ENCODE peak calls at places on chromosomes 11 and 22, in nine cellular contexts. P is H54, T is sigmoid colon, F is thyroid gland, C is A549, M is Peyer's patch, J is body of pancreas, L is right lobe of liver, U is uterus. V is an unnamed sample.

GRCh38 chr22:44567846-44568493 is 69.9 kb upstream of the RTL6 start:
- DNase-seq in T (peak; percentile 68), P (no peak), U (no peak), C (peak; percentile 46), F (peak; percentile 49), M (no peak), L (no peak), J (peak; percentile 50), V (peak; percentile 10)

GRCh38 chr22:39731881-39732555 is 161.5 kb downstream of the CACNA1I start:
- DNase-seq in M (no peak), P (no peak), T (no peak), L (no peak), F (no peak), C (no peak), J (no peak), U (no peak), V (no peak)

GRCh38 chr11:68035266-68035876 is 3.5 kb upstream of the TCIRG1 start:
- DNase-seq in J (no peak), L (no peak), C (no peak), F (no peak), T (no peak), M (no peak), U (no peak), P (no peak), V (no peak)

GRCh38 chr11:92380882-92381281 is 156.3 kb downstream of the FAT3 start:
- DNase-seq in U (no peak), C (no peak), J (no peak), M (no peak), T (no peak), F (no peak), L (no peak), P (no peak), V (no peak)

GRCh38 chr22:26428515-26429457 is at the start of gene ASPHD2:
- DNase-seq in J (peak; percentile 57), U (peak; percentile 43), F (peak; percentile 69), T (peak; percentile 73), P (peak; percentile 61), M (peak; percentile 71), L (peak; percentile 49), C (peak; percentile 11), V (peak; percentile 61)

GRCh38 chr11:123601737-123602136 is 52.7 kb downstream of the SCN3B start:
- DNase-seq in F (no peak), T (no peak), U (no peak), C (no peak), P (no peak), L (no peak), J (no peak), M (no peak), V (no peak)

GRCh38 chr22:50548046-50548912 is 2.6 kb downstream of the KLHDC7B start:
- DNase-seq in T (no peak), M (peak; percentile 77), F (peak; percentile 39), L (peak; percentile 67), C (no peak), J (peak; percentile 39), P (no peak), U (no peak), V (no peak)

GRCh38 chr11:5753943-5754342 is at the start of gene OR52N4:
- DNase-seq in C (no peak), T (no peak), P (no peak), F (no peak), U (no peak), M (no peak), J (no peak), L (no peak), V (no peak)

GRCh38 chr11:109037856-109038780 is 373.2 kb downstream of the DDX10 start:
- DNase-seq in J (no peak), U (no peak), M (no peak), F (no peak), C (no peak), T (no peak), P (no peak), L (no peak), V (no peak)

GRCh38 chr22:47591016-47591415 is 828.6 kb downstream of the TBC1D22A start:
- DNase-seq in L (no peak), T (peak; percentile 34), M (no peak), U (no peak), F (no peak), J (no peak), C (no peak), P (no peak), V (no peak)

GRCh38 chr22:47593911-47594311 is 831.5 kb downstream of the TBC1D22A start:
- DNase-seq in L (no peak), T (peak; percentile 45), F (no peak), M (no peak), P (no peak), C (no peak), J (no peak), U (no peak), V (no peak)

GRCh38 chr22:47591709-47592108 is 829.3 kb downstream of the TBC1D22A start:
- DNase-seq in P (no peak), U (no peak), L (no peak), J (no peak), M (no peak), T (peak; percentile 24), C (no peak), F (no peak), V (no peak)

GRCh38 chr22:47593291-47593690 is 830.8 kb downstream of the TBC1D22A start:
- DNase-seq in M (no peak), J (no peak), U (no peak), C (no peak), F (no peak), L (no peak), T (peak; percentile 44), P (no peak), V (no peak)

DNA sequence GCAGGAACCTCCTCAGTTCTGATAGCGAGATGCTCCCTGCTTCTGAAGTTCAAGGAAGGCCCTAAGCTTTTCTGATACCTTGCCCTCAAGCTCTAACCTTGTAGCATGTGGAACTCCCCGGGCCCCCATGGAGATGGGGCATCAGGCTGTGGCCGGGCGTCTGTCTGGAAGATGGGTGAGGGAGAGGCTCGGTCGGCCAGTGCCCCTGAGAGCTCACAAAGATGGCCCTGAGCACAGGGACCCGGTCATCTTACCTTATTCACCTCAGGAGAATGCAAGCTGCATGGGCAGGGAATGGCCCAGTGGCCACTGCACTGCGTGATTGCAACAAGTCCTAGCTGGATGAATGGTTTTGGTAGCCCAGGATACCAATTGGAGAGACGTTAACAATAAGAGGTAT is 830.3 kb downstream of the TBC1D22A start:
- DNase-seq in T (peak; percentile 39), L (no peak), F (no peak), C (no peak), P (no peak), M (no peak), U (no peak), J (no peak), V (no peak)
- TF ChIP-seq POLR2A in T (no peak), L (no peak), F (no peak), C (no peak), P (no peak), M (no peak), U (no peak), J (no peak), V (no peak)

DNA sequence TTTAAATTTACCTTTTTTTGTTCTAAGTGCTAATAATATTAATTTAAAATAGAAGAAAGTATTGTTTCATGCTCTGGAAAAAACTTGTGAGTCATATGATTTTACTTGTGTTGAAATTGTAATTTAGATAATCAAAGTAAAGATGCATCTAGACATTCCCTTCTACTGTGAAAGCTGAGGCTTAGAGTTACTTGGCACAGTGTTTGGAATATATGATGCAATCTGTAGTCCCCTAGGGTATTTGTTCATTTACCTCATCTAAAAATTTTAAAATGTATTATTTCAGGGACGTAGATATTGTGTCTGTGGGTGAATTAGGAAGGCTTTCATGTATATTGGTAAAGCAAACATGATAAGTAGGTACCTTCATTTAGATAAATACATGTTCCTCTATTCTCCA is 793.5 kb upstream of the CNTN5 start:
- DNase-seq in U (no peak), C (no peak), T (no peak), L (no peak), P (no peak), M (no peak), J (no peak), F (no peak), V (no peak)
- TF ChIP-seq POLR2A in U (no peak), C (no peak), T (no peak), L (no peak), P (no peak), M (no peak), J (no peak), F (no peak), V (no peak)

GRCh38 chr22:47435204-47435487 is 672.7 kb downstream of the TBC1D22A start:
- DNase-seq in C (no peak), F (no peak), P (no peak), U (no peak), L (no peak), J (no peak), M (no peak), T (no peak), V (no peak)

GRCh38 chr22:47435826-47436225 is 673.4 kb downstream of the TBC1D22A start:
- DNase-seq in L (no peak), F (no peak), C (no peak), P (no peak), M (no peak), J (no peak), U (no peak), T (no peak), V (no peak)

GRCh38 chr22:47433627-47434026 is 671.2 kb downstream of the TBC1D22A start:
- DNase-seq in P (no peak), U (no peak), J (no peak), F (no peak), L (no peak), M (no peak), C (no peak), T (no peak), V (no peak)

GRCh38 chr22:47434336-47435203 is 672.1 kb downstream of the TBC1D22A start:
- DNase-seq in J (no peak), F (no peak), P (no peak), L (no peak), C (no peak), U (no peak), T (peak; percentile 25), M (no peak), V (no peak)

GRCh38 chr22:47432683-47433082 is 670.2 kb downstream of the TBC1D22A start:
- DNase-seq in L (no peak), P (no peak), U (no peak), M (no peak), J (no peak), C (no peak), T (no peak), F (no peak), V (no peak)
- TF ChIP-seq POLR2A in L (no peak), P (no peak), U (no peak), M (no peak), J (no peak), C (no peak), T (no peak), F (no peak), V (no peak)

DNA sequence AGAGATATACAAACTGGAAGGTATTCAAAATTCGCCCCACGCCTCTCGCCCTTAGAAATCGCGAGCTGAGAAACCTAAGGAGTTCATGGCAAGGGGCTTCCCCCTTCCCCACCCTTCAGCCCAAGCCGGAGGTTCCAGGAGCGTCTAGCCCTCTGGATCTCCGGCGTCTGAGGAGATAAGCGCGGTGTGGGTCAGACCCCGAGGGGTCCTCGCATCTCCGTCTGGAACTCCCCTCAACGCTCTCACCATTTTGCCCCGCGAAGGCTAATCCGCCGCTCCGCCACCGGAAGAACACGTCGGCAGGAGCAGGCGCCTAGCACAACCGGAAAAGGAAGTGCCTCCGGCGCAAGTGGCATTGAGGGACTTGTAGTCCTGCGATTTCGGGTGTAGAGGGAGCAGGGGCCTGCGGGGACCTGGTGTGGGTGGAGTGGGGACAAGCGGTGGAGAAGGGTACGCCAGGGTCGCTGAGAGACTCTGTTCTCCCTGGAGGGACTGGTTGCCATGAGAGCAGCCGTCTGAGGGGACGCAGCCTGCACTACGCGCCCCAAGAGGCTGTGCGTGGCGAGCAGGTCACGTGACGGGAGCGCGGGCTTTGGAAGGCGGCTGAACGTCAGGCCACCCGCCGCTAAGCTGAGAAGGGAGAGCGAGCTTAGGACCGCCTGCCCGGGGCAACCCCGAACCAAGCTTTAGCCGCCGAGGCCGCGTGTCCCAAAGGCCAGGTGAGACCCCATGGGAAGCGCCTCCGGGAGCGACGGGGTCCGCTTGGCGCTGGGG is at the start of the genes FEN1 and TMEM258:
- DNase-seq in J (peak; percentile 88), M (peak; percentile 90), U (peak; percentile 86), L (peak; percentile 91), F (peak; percentile 90), P (peak; percentile 84), C (peak; percentile 95), T (peak; percentile 94), V (peak; percentile 88)
- TF ChIP-seq POLR2A in J (peak; percentile 86), M (peak; percentile 43), U (no peak), L (peak; percentile 64), F (no peak), P (peak; percentile 76), C (peak; percentile 79), T (peak; percentile 68), V (peak; percentile 85)

V was measured in ovary.